ENCODE peak calls at places on chromosomes 16 and 17, in six cellular contexts. One of them, this sample, is unnamed.

GRCh38 chr17:36918260-36918691 is 19.0 kb upstream of the LHX1 start:
- DNase-seq in GM23338: peak
- DNase-seq in mammary epithelial cell: no peak
- DNase-seq in PC-9: peak
- DNase-seq in K562: peak
- DNase-seq in keratinocyte: no peak
- DNase-seq in this sample: no peak

GRCh38 chr16:30741461-30741914 is 6.7 kb upstream of the PHKG2 start:
- DNase-seq in GM23338: peak
- DNase-seq in mammary epithelial cell: peak
- DNase-seq in PC-9: peak
- DNase-seq in K562: no peak
- DNase-seq in keratinocyte: peak
- DNase-seq in this sample: no peak

GRCh38 chr16:29745126-29745852 is 501 bp downstream of the C16orf54 start:
- DNase-seq in GM23338: peak
- DNase-seq in mammary epithelial cell: no peak
- DNase-seq in PC-9: no peak
- DNase-seq in K562: no peak
- DNase-seq in keratinocyte: no peak
- DNase-seq in this sample: no peak

GRCh38 chr17:19270347-19270950 is 33.3 kb downstream of the EPN2 start:
- DNase-seq in GM23338: peak
- DNase-seq in mammary epithelial cell: no peak
- DNase-seq in PC-9: no peak
- DNase-seq in K562: no peak
- DNase-seq in keratinocyte: no peak
- DNase-seq in this sample: no peak

GRCh38 chr16:621526-622105 is 9.2 kb upstream of the WFIKKN1 start:
- DNase-seq in GM23338: no peak
- DNase-seq in mammary epithelial cell: no peak
- DNase-seq in PC-9: no peak
- DNase-seq in K562: no peak
- DNase-seq in keratinocyte: no peak
- DNase-seq in this sample: no peak

GRCh38 chr16:4691666-4692412 is 1.5 kb upstream of the NUDT16L1 start:
- DNase-seq in GM23338: no peak
- DNase-seq in mammary epithelial cell: no peak
- DNase-seq in PC-9: no peak
- DNase-seq in K562: no peak
- DNase-seq in keratinocyte: no peak
- DNase-seq in this sample: no peak

GRCh38 chr17:43669971-43670644 is 8.4 kb upstream of the MEOX1 start:
- DNase-seq in GM23338: peak
- DNase-seq in mammary epithelial cell: peak
- DNase-seq in PC-9: peak
- DNase-seq in K562: no peak
- DNase-seq in keratinocyte: no peak
- DNase-seq in this sample: peak

GRCh38 chr16:81817789-81818304 is 38.8 kb downstream of the PLCG2 start:
- DNase-seq in GM23338: no peak
- DNase-seq in mammary epithelial cell: no peak
- DNase-seq in PC-9: no peak
- DNase-seq in K562: no peak
- DNase-seq in keratinocyte: no peak
- DNase-seq in this sample: peak

GRCh38 chr17:15883617-15884111 is 61.3 kb upstream of the ADORA2B start:
- DNase-seq in GM23338: no peak
- DNase-seq in mammary epithelial cell: peak
- DNase-seq in PC-9: peak
- DNase-seq in K562: peak
- DNase-seq in keratinocyte: peak
- DNase-seq in this sample: no peak

GRCh38 chr17:77386502-77387192 is 245.9 kb downstream of the SEC14L1 start:
- DNase-seq in GM23338: no peak
- DNase-seq in mammary epithelial cell: no peak
- DNase-seq in PC-9: no peak
- DNase-seq in K562: peak
- DNase-seq in keratinocyte: no peak
- DNase-seq in this sample: no peak

GRCh38 chr16:75108792-75109731 is 7.5 kb downstream of the LDHD start:
- DNase-seq in GM23338: no peak
- DNase-seq in mammary epithelial cell: peak
- DNase-seq in PC-9: peak
- DNase-seq in K562: no peak
- DNase-seq in keratinocyte: peak
- DNase-seq in this sample: peak

GRCh38 chr17:43309505-43310329 is 75.9 kb upstream of the RNU2-1 start:
- DNase-seq in GM23338: no peak
- DNase-seq in mammary epithelial cell: peak
- DNase-seq in PC-9: peak
- DNase-seq in K562: no peak
- DNase-seq in keratinocyte: no peak
- DNase-seq in this sample: no peak

GRCh38 chr16:87789437-87790277 is 23.9 kb upstream of the KLHDC4 start:
- DNase-seq in GM23338: no peak
- DNase-seq in mammary epithelial cell: peak
- DNase-seq in PC-9: peak
- DNase-seq in K562: no peak
- DNase-seq in keratinocyte: peak
- DNase-seq in this sample: no peak

GRCh38 chr17:61582593-61582992 is 8.4 kb downstream of the NACA2 start:
- DNase-seq in GM23338: no peak
- DNase-seq in mammary epithelial cell: no peak
- DNase-seq in PC-9: no peak
- DNase-seq in K562: no peak
- DNase-seq in keratinocyte: no peak
- DNase-seq in this sample: no peak

GRCh38 chr16:72862090-72862489 is 185.8 kb downstream of the ZFHX3 start:
- DNase-seq in GM23338: no peak
- DNase-seq in mammary epithelial cell: no peak
- DNase-seq in PC-9: no peak
- DNase-seq in K562: no peak
- DNase-seq in keratinocyte: no peak
- DNase-seq in this sample: no peak

GRCh38 chr16:87317766-87318121 is 552 bp upstream of the C16orf95 start:
- DNase-seq in GM23338: peak
- DNase-seq in mammary epithelial cell: peak
- DNase-seq in PC-9: no peak
- DNase-seq in K562: peak
- DNase-seq in keratinocyte: no peak
- DNase-seq in this sample: no peak

GRCh38 chr17:37745801-37746426 is 1.1 kb upstream of the HNF1B start:
- DNase-seq in GM23338: no peak
- DNase-seq in mammary epithelial cell: no peak
- DNase-seq in PC-9: no peak
- DNase-seq in K562: no peak
- DNase-seq in keratinocyte: no peak
- DNase-seq in this sample: no peak

GRCh38 chr17:78640700-78641099 is 63.5 kb upstream of the DNAH17 start:
- DNase-seq in GM23338: no peak
- DNase-seq in mammary epithelial cell: no peak
- DNase-seq in PC-9: no peak
- DNase-seq in K562: no peak
- DNase-seq in keratinocyte: no peak
- DNase-seq in this sample: no peak

GRCh38 chr16:71626018-71626857 is at the start of gene MARVELD3:
- DNase-seq in GM23338: peak
- DNase-seq in mammary epithelial cell: peak
- DNase-seq in PC-9: peak
- DNase-seq in K562: peak
- DNase-seq in keratinocyte: no peak
- DNase-seq in this sample: no peak

GRCh38 chr17:73657473-73658116 is 13.3 kb upstream of the SDK2 start:
- DNase-seq in GM23338: peak
- DNase-seq in mammary epithelial cell: peak
- DNase-seq in PC-9: no peak
- DNase-seq in K562: peak
- DNase-seq in keratinocyte: no peak
- DNase-seq in this sample: no peak

GRCh38 chr17:32489320-32490100 is 2.7 kb downstream of the CDK5R1 start:
- DNase-seq in GM23338: no peak
- DNase-seq in mammary epithelial cell: no peak
- DNase-seq in PC-9: no peak
- DNase-seq in K562: no peak
- DNase-seq in keratinocyte: no peak
- DNase-seq in this sample: no peak

GRCh38 chr17:77235370-77236080 is 94.8 kb downstream of the SEC14L1 start:
- DNase-seq in GM23338: no peak
- DNase-seq in mammary epithelial cell: no peak
- DNase-seq in PC-9: no peak
- DNase-seq in K562: no peak
- DNase-seq in keratinocyte: no peak
- DNase-seq in this sample: peak

GRCh38 chr17:81387235-81388060 is 7.8 kb upstream of the BAHCC1 start:
- DNase-seq in GM23338: peak
- DNase-seq in mammary epithelial cell: no peak
- DNase-seq in PC-9: no peak
- DNase-seq in K562: peak
- DNase-seq in keratinocyte: no peak
- DNase-seq in this sample: no peak

GRCh38 chr17:31413871-31414589 is 22.6 kb downstream of the RAB11FIP4 start:
- DNase-seq in GM23338: no peak
- DNase-seq in mammary epithelial cell: peak
- DNase-seq in PC-9: no peak
- DNase-seq in K562: no peak
- DNase-seq in keratinocyte: peak
- DNase-seq in this sample: no peak

GRCh38 chr16:30066882-30067583 is 1.5 kb downstream of the ALDOA start:
- DNase-seq in GM23338: no peak
- DNase-seq in mammary epithelial cell: peak
- DNase-seq in PC-9: no peak
- DNase-seq in K562: no peak
- DNase-seq in keratinocyte: no peak
- DNase-seq in this sample: no peak

GRCh38 chr17:78759203-78759968 is 22.7 kb downstream of the CYTH1 start:
- DNase-seq in GM23338: no peak
- DNase-seq in mammary epithelial cell: no peak
- DNase-seq in PC-9: no peak
- DNase-seq in K562: peak
- DNase-seq in keratinocyte: no peak
- DNase-seq in this sample: no peak

GRCh38 chr16:87721622-87722565 is 43.9 kb downstream of the KLHDC4 start:
- DNase-seq in GM23338: no peak
- DNase-seq in mammary epithelial cell: no peak
- DNase-seq in PC-9: no peak
- DNase-seq in K562: peak
- DNase-seq in keratinocyte: no peak
- DNase-seq in this sample: no peak

GRCh38 chr16:50120732-50121131 is 32.4 kb upstream of the TENT4B start:
- DNase-seq in GM23338: no peak
- DNase-seq in mammary epithelial cell: no peak
- DNase-seq in PC-9: no peak
- DNase-seq in K562: no peak
- DNase-seq in keratinocyte: no peak
- DNase-seq in this sample: no peak
- TF ChIP-seq EZH2 in GM23338: no peak
- TF ChIP-seq EZH2 in mammary epithelial cell: no peak
- TF ChIP-seq EZH2 in PC-9: no peak
- TF ChIP-seq EZH2 in K562: no peak
- TF ChIP-seq EZH2 in keratinocyte: no peak
- TF ChIP-seq EZH2 in this sample: no peak

DNA sequence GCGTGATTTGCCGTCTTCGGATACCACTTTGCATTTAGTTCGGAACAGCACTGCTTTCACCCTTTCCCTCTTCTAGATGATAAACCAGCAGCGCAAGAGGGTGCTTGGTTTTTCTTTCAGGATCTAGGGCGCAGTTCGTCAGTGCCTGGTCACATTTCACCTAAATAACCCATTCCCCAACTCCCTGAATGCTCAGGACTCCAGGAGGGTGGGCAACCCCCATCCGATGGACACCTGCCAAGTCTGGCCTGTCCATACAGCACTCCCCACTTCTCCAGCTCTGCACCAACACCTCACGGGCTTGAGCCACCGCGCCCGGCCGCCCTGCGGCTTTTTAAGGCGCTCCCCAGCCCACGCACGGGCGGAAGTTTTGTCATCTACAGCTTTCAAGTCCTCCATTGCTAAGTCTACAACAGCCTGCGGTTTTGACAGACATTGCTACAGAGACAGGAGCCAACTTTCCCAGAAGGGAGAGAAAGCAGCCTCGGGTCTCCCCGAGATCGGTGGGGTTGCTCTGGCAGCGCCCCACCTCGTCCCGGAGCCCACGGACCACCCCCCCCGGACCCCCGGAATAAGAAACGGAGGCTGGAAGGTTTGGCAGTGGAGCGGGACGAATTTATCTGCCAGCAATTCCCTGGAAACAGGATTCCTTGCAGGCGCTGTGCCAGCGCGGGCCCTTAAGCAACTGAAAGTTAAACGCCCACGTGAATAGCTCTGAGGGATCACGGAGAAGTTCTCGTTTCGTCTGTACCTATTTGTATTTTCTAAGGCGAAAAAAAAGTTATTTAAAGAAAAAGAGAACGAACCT is 38.6 kb upstream of the SLFN13 start:
- DNase-seq in GM23338: peak
- DNase-seq in mammary epithelial cell: peak
- DNase-seq in PC-9: no peak
- DNase-seq in K562: peak
- DNase-seq in keratinocyte: no peak
- DNase-seq in this sample: peak
- TF ChIP-seq EZH2 in GM23338: peak
- TF ChIP-seq EZH2 in mammary epithelial cell: no peak
- TF ChIP-seq EZH2 in PC-9: no peak
- TF ChIP-seq EZH2 in K562: no peak
- TF ChIP-seq EZH2 in keratinocyte: no peak
- TF ChIP-seq EZH2 in this sample: no peak

GRCh38 chr16:85751665-85752501 is 987 bp upstream of the C16orf74 start:
- DNase-seq in GM23338: no peak
- DNase-seq in mammary epithelial cell: peak
- DNase-seq in PC-9: no peak
- DNase-seq in K562: no peak
- DNase-seq in keratinocyte: peak
- DNase-seq in this sample: no peak

GRCh38 chr16:85752511-85753420 is 1.9 kb upstream of the C16orf74 start:
- DNase-seq in GM23338: peak
- DNase-seq in mammary epithelial cell: peak
- DNase-seq in PC-9: no peak
- DNase-seq in K562: peak
- DNase-seq in keratinocyte: no peak
- DNase-seq in this sample: no peak

GRCh38 chr16:85749686-85750020 is 1.2 kb downstream of the C16orf74 start:
- DNase-seq in GM23338: no peak
- DNase-seq in mammary epithelial cell: no peak
- DNase-seq in PC-9: no peak
- DNase-seq in K562: no peak
- DNase-seq in keratinocyte: no peak
- DNase-seq in this sample: no peak

GRCh38 chr16:85750021-85750826 is 672 bp downstream of the C16orf74 start:
- DNase-seq in GM23338: peak
- DNase-seq in mammary epithelial cell: peak
- DNase-seq in PC-9: no peak
- DNase-seq in K562: no peak
- DNase-seq in keratinocyte: no peak
- DNase-seq in this sample: no peak

GRCh38 chr16:85750827-85751641 is at the start of gene C16orf74:
- DNase-seq in GM23338: peak
- DNase-seq in mammary epithelial cell: peak
- DNase-seq in PC-9: no peak
- DNase-seq in K562: peak
- DNase-seq in keratinocyte: no peak
- DNase-seq in this sample: no peak
- TF ChIP-seq EZH2 in GM23338: no peak
- TF ChIP-seq EZH2 in mammary epithelial cell: no peak
- TF ChIP-seq EZH2 in PC-9: no peak
- TF ChIP-seq EZH2 in K562: no peak
- TF ChIP-seq EZH2 in keratinocyte: no peak
- TF ChIP-seq EZH2 in this sample: no peak

GRCh38 chr16:54290203-54291106 is 3.9 kb upstream of the IRX3 start:
- DNase-seq in GM23338: peak
- DNase-seq in mammary epithelial cell: no peak
- DNase-seq in PC-9: no peak
- DNase-seq in K562: no peak
- DNase-seq in keratinocyte: no peak
- DNase-seq in this sample: no peak
- TF ChIP-seq EZH2 in GM23338: peak
- TF ChIP-seq EZH2 in mammary epithelial cell: no peak
- TF ChIP-seq EZH2 in PC-9: no peak
- TF ChIP-seq EZH2 in K562: no peak
- TF ChIP-seq EZH2 in keratinocyte: no peak
- TF ChIP-seq EZH2 in this sample: no peak